ENCODE peak calls at places on chromosomes 13 and 19, in seven cellular contexts. J is fibroblast of mammary gland, D is type B pancreatic cell, S is IMR-90, B is breast epithelium, U is BJ, Q is mammary epithelial cell. M is an unnamed sample.

GRCh38 chr19:3292958-3293529 is 68.6 kb downstream of the CELF5 start:
- DNase-seq in U (no peak), S (no peak), B (no peak), D (no peak), Q (no peak), J (no peak), M (no peak)

GRCh38 chr13:40502236-40502635 is 164.2 kb downstream of the FOXO1 start:
- DNase-seq in D (no peak), U (no peak), J (peak), S (no peak), B (no peak), Q (peak), M (no peak)

GRCh38 chr13:34046457-34046856 is 228.5 kb downstream of the RFC3 start:
- DNase-seq in D (no peak), Q (no peak), S (no peak), J (no peak), B (no peak), U (no peak), M (no peak)

GRCh38 chr19:15776991-15777787 is 10.3 kb upstream of the OR10H5 start:
- DNase-seq in U (no peak), D (no peak), S (no peak), Q (no peak), B (no peak), J (no peak), M (no peak)

GRCh38 chr13:87769445-87769844 is 98.3 kb downstream of the SLITRK5 start:
- DNase-seq in J (no peak), S (no peak), D (no peak), Q (no peak), B (no peak), U (no peak), M (no peak)

GRCh38 chr19:51980116-51980736 is 6.4 kb downstream of the ZNF350 start:
- DNase-seq in D (no peak), J (peak), B (no peak), U (no peak), S (no peak), Q (peak), M (no peak)

GRCh38 chr13:48857576-48857975 is 118.1 kb upstream of the FNDC3A start:
- DNase-seq in U (no peak), J (no peak), Q (no peak), B (no peak), D (no peak), S (no peak), M (no peak)

GRCh38 chr13:37175996-37176395 is 70.5 kb upstream of the CSNK1A1L start:
- DNase-seq in Q (peak), J (peak), U (peak), B (no peak), D (no peak), S (peak), M (no peak)

GRCh38 chr19:34513767-34514166 is 32.2 kb downstream of the WTIP start:
- DNase-seq in U (no peak), D (no peak), J (no peak), S (no peak), B (no peak), Q (no peak), M (no peak)

GRCh38 chr13:44243198-44243852 is 130.3 kb upstream of the SERP2 start:
- DNase-seq in J (peak), Q (peak), D (no peak), S (peak), U (no peak), B (peak), M (peak)

GRCh38 chr19:12881172-12881808 is at the start of gene DNASE2:
- DNase-seq in J (peak), U (peak), D (peak), Q (peak), B (peak), S (peak), M (peak)

GRCh38 chr13:66623129-66623528 is 607.0 kb downstream of the PCDH9 start:
- DNase-seq in J (no peak), Q (no peak), B (no peak), U (no peak), S (no peak), D (no peak), M (no peak)

GRCh38 chr13:107767119-107767518 is 448.2 kb downstream of the LIG4 start:
- DNase-seq in B (no peak), D (no peak), S (no peak), U (no peak), J (no peak), Q (no peak), M (no peak)

GRCh38 chr19:51200071-51200470 is 24.8 kb upstream of the CD33 start:
- DNase-seq in D (no peak), Q (no peak), J (no peak), S (no peak), B (no peak), U (no peak), M (no peak)

GRCh38 chr13:93079294-93079693 is 147.3 kb upstream of the GPC6 start:
- DNase-seq in Q (peak), B (no peak), J (peak), S (peak), D (no peak), U (no peak), M (no peak)

GRCh38 chr19:54430306-54431254 is 15.3 kb downstream of the TTYH1 start:
- DNase-seq in U (no peak), B (no peak), S (no peak), Q (no peak), D (no peak), J (no peak), M (no peak)

GRCh38 chr19:5536337-5536894 is 31.3 kb downstream of the TINCR start:
- DNase-seq in S (peak), D (peak), B (no peak), U (peak), J (peak), Q (peak), M (no peak)

GRCh38 chr19:35254341-35255297 is 5.8 kb downstream of the LSR start:
- DNase-seq in Q (no peak), S (no peak), D (peak), J (no peak), U (no peak), B (no peak), M (no peak)

GRCh38 chr19:41939861-41940442 is 11.7 kb upstream of the ERFL start:
- DNase-seq in Q (no peak), B (no peak), J (no peak), D (peak), S (no peak), U (no peak), M (no peak)

GRCh38 chr13:36418022-36418805 is 14.1 kb upstream of the CCNA1 start:
- DNase-seq in B (no peak), S (peak), Q (peak), J (peak), U (no peak), D (no peak), M (no peak)

GRCh38 chr13:88937381-88937780 is 1266.2 kb downstream of the SLITRK5 start:
- DNase-seq in Q (no peak), J (no peak), D (no peak), S (no peak), B (no peak), U (no peak), M (no peak)

GRCh38 chr13:60214213-60215079 is 50.7 kb upstream of the DIAPH3 start:
- DNase-seq in S (no peak), U (no peak), J (no peak), B (no peak), D (no peak), Q (no peak), M (no peak)

GRCh38 chr13:77820431-77821149 is 98.0 kb downstream of the EDNRB start:
- DNase-seq in U (no peak), B (no peak), D (no peak), Q (no peak), S (no peak), J (no peak), M (no peak)
- TF ChIP-seq CTCF in U (no peak), B (no peak), D (peak), Q (no peak), S (no peak), J (peak), M (peak)

GRCh38 chr19:17293605-17294004 is 9.6 kb downstream of the ABHD8 start:
- DNase-seq in S (no peak), U (no peak), D (no peak), Q (no peak), J (no peak), B (no peak), M (no peak)

GRCh38 chr19:17289489-17289888 is 7.8 kb downstream of the ANKLE1 start:
- DNase-seq in J (peak), D (no peak), S (peak), Q (no peak), B (no peak), U (no peak), M (peak)

GRCh38 chr19:17296278-17296677 is 6.9 kb downstream of the ABHD8 start:
- DNase-seq in S (peak), J (peak), D (no peak), U (no peak), Q (peak), B (no peak), M (no peak)

GRCh38 chr19:17294051-17294891 is 9.0 kb downstream of the ABHD8 start:
- DNase-seq in B (no peak), U (no peak), Q (no peak), S (no peak), J (no peak), D (no peak), M (no peak)

DNA sequence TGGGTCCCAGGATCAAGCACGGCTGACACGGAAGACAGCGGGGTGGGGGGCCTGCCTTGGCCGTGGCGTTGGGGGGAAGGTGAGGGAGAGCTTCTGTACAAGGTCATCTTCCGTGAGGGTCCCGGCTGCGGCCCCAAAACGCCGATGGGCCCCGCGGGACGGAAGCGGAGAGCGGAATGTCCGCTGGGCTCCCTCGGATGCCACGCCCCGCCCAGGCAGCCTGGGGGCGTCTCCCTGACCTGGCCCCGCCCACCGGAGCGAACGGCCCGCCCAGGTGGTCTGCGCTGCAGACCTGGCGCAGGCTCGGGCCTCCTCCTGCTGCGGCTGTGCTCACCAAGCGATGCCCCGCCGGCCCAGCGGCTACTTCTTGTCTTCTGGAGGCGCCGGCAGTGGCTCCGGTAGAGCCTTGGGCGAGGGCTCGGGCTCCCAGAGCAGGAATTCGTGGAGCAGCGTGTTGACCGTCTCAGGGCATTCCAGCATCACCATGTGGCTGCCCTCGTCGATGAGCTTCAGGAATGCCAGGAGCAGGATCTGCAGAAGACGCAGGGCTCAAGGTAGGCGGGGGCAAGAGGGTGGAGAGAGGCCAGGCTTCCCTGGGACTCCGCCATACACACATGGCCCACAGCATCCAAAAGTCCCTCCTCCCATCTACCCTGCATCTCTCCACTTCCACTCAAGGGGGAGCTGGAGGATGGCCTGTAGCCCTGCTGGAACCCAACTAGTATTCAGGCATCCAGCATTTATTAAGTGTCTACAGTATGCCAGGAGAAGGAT is 10.7 kb downstream of the ABHD8 start:
- DNase-seq in Q (peak), J (peak), D (peak), S (peak), U (peak), B (peak), M (peak)
- TF ChIP-seq CTCF in Q (peak), J (peak), D (peak), S (peak), U (peak), B (peak), M (peak)

GRCh38 chr13:111319521-111319920 is 921 bp upstream of the TEX29 start:
- DNase-seq in J (no peak), B (no peak), S (no peak), Q (no peak), D (peak), U (no peak), M (no peak)
- TF ChIP-seq CTCF in J (no peak), B (no peak), S (no peak), Q (no peak), D (no peak), U (no peak), M (no peak)

GRCh38 chr13:50910483-50910805 is 853 bp downstream of the RNASEH2B start:
- DNase-seq in Q (no peak), S (peak), D (no peak), B (no peak), U (no peak), J (peak), M (no peak)

GRCh38 chr13:50907781-50908180 is 1.8 kb upstream of the RNASEH2B start:
- DNase-seq in B (no peak), Q (no peak), D (no peak), J (no peak), U (no peak), S (no peak), M (no peak)

GRCh38 chr13:50911051-50911690 is 1.6 kb downstream of the RNASEH2B start:
- DNase-seq in B (no peak), Q (peak), U (no peak), D (no peak), J (peak), S (no peak), M (no peak)

GRCh38 chr13:50908371-50908770 is 1.2 kb upstream of the RNASEH2B start:
- DNase-seq in S (no peak), D (no peak), U (no peak), Q (no peak), B (no peak), J (no peak), M (no peak)

GRCh38 chr13:50909605-50910482 is at the start of gene RNASEH2B:
- DNase-seq in Q (peak), D (peak), B (peak), J (peak), U (no peak), S (peak), M (no peak)
- TF ChIP-seq CTCF in Q (no peak), D (no peak), B (peak), J (no peak), U (no peak), S (no peak), M (no peak)

GRCh38 chr19:17577698-17578097 is 22.2 kb downstream of the COLGALT1 start:
- DNase-seq in U (no peak), B (no peak), J (no peak), S (no peak), Q (no peak), D (no peak), M (no peak)
- TF ChIP-seq CTCF in U (no peak), B (no peak), J (no peak), S (no peak), Q (no peak), D (no peak), M (no peak)

GRCh38 chr19:1401138-1401888 is at the start of gene GAMT:
- DNase-seq in B (no peak), Q (no peak), J (no peak), S (no peak), D (no peak), U (no peak), M (no peak)
- TF ChIP-seq CTCF in B (peak), Q (peak), J (no peak), S (peak), D (peak), U (peak), M (peak)

DNA sequence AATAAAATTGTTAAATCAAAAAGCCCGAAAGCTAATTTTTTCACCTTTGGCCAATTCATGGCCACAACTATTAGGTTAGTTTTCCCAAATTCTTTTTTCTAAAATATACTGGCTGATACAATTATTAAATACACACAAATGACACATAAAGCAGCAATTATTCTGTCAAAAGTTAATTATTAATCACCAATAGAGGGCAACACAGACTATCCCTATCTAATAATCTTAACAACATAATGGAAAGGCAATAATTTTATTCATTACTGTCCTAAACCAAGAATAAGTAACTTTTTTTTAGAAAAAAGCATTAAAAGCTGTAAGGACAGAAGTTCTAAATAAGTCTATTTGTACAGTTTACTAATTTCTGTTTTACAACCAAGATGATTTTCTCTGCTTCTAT is 51.7 kb downstream of the KATNAL1 start:
- DNase-seq in D (no peak), U (no peak), Q (no peak), B (no peak), J (peak), S (no peak), M (no peak)
- TF ChIP-seq CTCF in D (peak), U (no peak), Q (peak), B (no peak), J (peak), S (peak), M (no peak)

DNA sequence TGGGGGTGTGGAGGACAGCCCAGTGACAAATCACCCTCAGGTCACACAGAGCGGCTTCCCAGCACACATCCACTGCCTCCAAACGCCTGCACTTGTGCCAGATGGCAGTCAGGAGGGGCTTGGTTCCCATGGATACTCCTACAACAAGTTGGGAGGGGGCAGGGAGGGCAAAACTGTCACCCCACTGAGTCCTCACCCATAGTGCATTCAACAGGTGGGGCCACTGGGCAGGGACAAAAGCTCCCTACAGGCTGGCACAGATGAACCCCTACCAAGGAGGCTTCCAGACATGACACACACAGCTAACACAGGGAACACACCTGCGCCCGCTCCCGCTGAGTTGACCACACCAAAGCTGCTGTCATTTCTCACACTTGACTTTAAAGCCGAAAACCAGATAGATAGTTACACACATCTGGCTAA is 120.5 kb downstream of the STK24 start:
- DNase-seq in S (no peak), B (no peak), J (no peak), D (no peak), U (no peak), Q (no peak), M (no peak)
- TF ChIP-seq CTCF in S (no peak), B (no peak), J (no peak), D (no peak), U (no peak), Q (no peak), M (no peak)

M was measured in kidney epithelial cell.